ENCODE peak calls at places on chromosomes 7 and 10, in four cellular contexts. S, W, G and U are unnamed samples.
A peak's percentile ranks its signal among the peaks of the same experiment; 100 is the strongest.

GRCh38 chr7:1151156-1151555 is 8.8 kb downstream of the ZFAND2A start:
- DNase-seq in W (no peak), G (no peak), S (no peak), U (no peak)

GRCh38 chr10:100907175-100907574 is 5.6 kb upstream of the SLF2 start:
- DNase-seq in S (no peak), W (no peak), G (no peak), U (no peak)

GRCh38 chr10:60914676-60915075 is 29.3 kb downstream of the RHOBTB1 start:
- DNase-seq in S (peak; percentile 60), G (no peak), W (no peak), U (peak; percentile 80)

GRCh38 chr10:49417311-49418052 is 21.6 kb upstream of the DRGX start:
- DNase-seq in W (no peak), S (no peak), G (no peak), U (no peak)

GRCh38 chr10:29377333-29377961 is 88.6 kb downstream of the LYZL1 start:
- DNase-seq in W (no peak), S (peak; percentile 22), G (peak; percentile 12), U (peak; percentile 10)

GRCh38 chr7:102895602-102896001 is 17.2 kb upstream of the LRRC17 start:
- DNase-seq in W (no peak), G (no peak), S (no peak), U (no peak)

GRCh38 chr7:26397786-26398435 is 106.2 kb downstream of the SNX10 start:
- DNase-seq in W (no peak), G (no peak), S (no peak), U (peak; percentile 54)

GRCh38 chr7:111026806-111027205 is 64.1 kb upstream of the LRRN3 start:
- DNase-seq in G (no peak), W (no peak), S (no peak), U (no peak)

GRCh38 chr10:125951290-125951689 is 54.9 kb downstream of the FANK1 start:
- DNase-seq in W (no peak), G (no peak), S (no peak), U (no peak)

GRCh38 chr7:40698214-40698920 is 563.6 kb downstream of the SUGCT start:
- DNase-seq in G (no peak), S (no peak), W (no peak), U (no peak)

GRCh38 chr10:9824546-9825164 is 1193.0 kb upstream of the CELF2 start:
- DNase-seq in G (no peak), W (no peak), S (no peak), U (peak; percentile 43)

GRCh38 chr10:119505131-119505551 is 37.4 kb downstream of the RGS10 start:
- DNase-seq in G (no peak), W (no peak), S (no peak), U (no peak)

GRCh38 chr7:16914771-16915170 is 33.0 kb upstream of the AGR3 start:
- DNase-seq in S (peak; percentile 20), G (no peak), W (no peak), U (no peak)

GRCh38 chr10:19294233-19294632 is 245.6 kb downstream of the MALRD1 start:
- DNase-seq in G (no peak), W (no peak), S (no peak), U (no peak)

GRCh38 chr7:76397409-76398183 is 11.9 kb downstream of the SSC4D start:
- DNase-seq in S (peak; percentile 59), G (peak; percentile 92), W (peak; percentile 28), U (peak; percentile 62)

GRCh38 chr7:1091019-1091643 is 3.2 kb downstream of the GPER1 start:
- DNase-seq in W (no peak), S (no peak), G (no peak), U (no peak)

GRCh38 chr10:112584276-112584675 is 137.3 kb downstream of the VTI1A start:
- DNase-seq in S (no peak), W (no peak), G (no peak), U (no peak)

GRCh38 chr7:6159097-6159483 is 113.3 kb downstream of the CYTH3 start:
- DNase-seq in G (no peak), S (no peak), W (no peak), U (no peak)

GRCh38 chr7:8184241-8184640 is 77.7 kb downstream of the ICA1 start:
- DNase-seq in S (no peak), G (no peak), W (no peak), U (no peak)

GRCh38 chr10:121536271-121536918 is 61.8 kb downstream of the FGFR2 start:
- DNase-seq in S (no peak), W (no peak), G (no peak), U (no peak)

GRCh38 chr7:84271550-84271949 is 77.0 kb upstream of the SEMA3A start:
- DNase-seq in S (no peak), W (no peak), G (no peak), U (peak; percentile 54)

GRCh38 chr10:43084812-43085211 is 7.9 kb downstream of the RET start:
- DNase-seq in W (no peak), S (no peak), G (no peak), U (no peak)

GRCh38 chr10:132883391-132883881 is 58.9 kb downstream of the CFAP46 start:
- DNase-seq in S (no peak), W (no peak), G (no peak), U (no peak)

GRCh38 chr7:106071999-106072714 is 40.0 kb downstream of the SYPL1 start:
- DNase-seq in W (no peak), G (no peak), S (no peak), U (no peak)

GRCh38 chr7:23380556-23380955 is 81.4 kb downstream of the MALSU1 start:
- DNase-seq in W (no peak), G (no peak), S (no peak), U (no peak)